ENCODE peak calls at places on chromosomes 5 and 9, in six cellular contexts. S is heart left ventricle, U is lower lobe of right lung, N is tibial nerve, X is endodermal cell, I is mucosa of descending colon. G is an unnamed sample.

GRCh38 chr9:7592321-7593319 is 207.0 kb downstream of the DMAC1 start:
- DNase-seq in N (no peak), S (no peak), I (no peak), X (peak; percentile 51), U (no peak), G (no peak)

GRCh38 chr5:38316544-38317224 is 58.3 kb downstream of the EGFLAM start:
- DNase-seq in X (no peak), N (no peak), I (no peak), U (no peak), S (peak; percentile 36), G (no peak)

GRCh38 chr5:177983763-177984564 is 12.1 kb downstream of the PROP1 start:
- DNase-seq in U (no peak), X (no peak), I (no peak), N (no peak), S (no peak), G (no peak)

GRCh38 chr5:80034559-80034958 is 589 bp upstream of the THBS4 start:
- DNase-seq in U (no peak), X (no peak), N (no peak), S (no peak), I (no peak), G (no peak)

GRCh38 chr9:87039809-87040392 is 92.6 kb upstream of the GAS1 start:
- DNase-seq in U (no peak), S (no peak), X (no peak), I (no peak), N (no peak), G (no peak)

GRCh38 chr9:26324787-26325186 is 567.8 kb downstream of the CAAP1 start:
- DNase-seq in N (no peak), I (no peak), U (no peak), X (no peak), S (no peak), G (no peak)

GRCh38 chr5:83255268-83255667 is 177.9 kb downstream of the XRCC4 start:
- DNase-seq in I (no peak), U (no peak), X (no peak), S (no peak), N (no peak), G (no peak)

GRCh38 chr5:136062563-136063274 is 33.9 kb downstream of the TGFBI start:
- DNase-seq in X (peak; percentile 70), U (no peak), I (no peak), S (no peak), N (no peak), G (no peak)

GRCh38 chr9:133807037-133807436 is 68.9 kb upstream of the SARDH start:
- DNase-seq in I (no peak), U (no peak), S (no peak), N (no peak), X (no peak), G (no peak)

GRCh38 chr5:123157797-123158528 is 68.9 kb downstream of the PRDM6 start:
- DNase-seq in U (no peak), N (no peak), S (no peak), X (no peak), I (no peak), G (no peak)

GRCh38 chr9:136093995-136094881 is 851 bp downstream of the NACC2 start:
- DNase-seq in N (peak; percentile 51), X (peak; percentile 73), I (peak; percentile 77), U (peak; percentile 86), S (peak; percentile 91), G (peak; percentile 26)

GRCh38 chr5:135190345-135191083 is 156.5 kb upstream of the PITX1 start:
- DNase-seq in S (no peak), I (peak; percentile 35), U (no peak), X (no peak), N (no peak), G (no peak)

GRCh38 chr5:34450338-34450737 is 205.8 kb upstream of the RAI14 start:
- DNase-seq in X (no peak), I (no peak), S (no peak), U (no peak), N (no peak), G (no peak)

GRCh38 chr9:127506814-127507750 is 55.8 kb downstream of the LRSAM1 start:
- DNase-seq in U (no peak), S (no peak), X (peak; percentile 42), I (no peak), N (no peak), G (no peak)

GRCh38 chr5:108753877-108754276 is 6.2 kb downstream of the FER start:
- DNase-seq in U (no peak), S (no peak), X (no peak), N (no peak), I (no peak), G (no peak)

GRCh38 chr9:74534847-74535246 is 37.7 kb downstream of the RORB start:
- DNase-seq in X (no peak), U (no peak), N (no peak), I (no peak), S (no peak), G (no peak)

GRCh38 chr5:3429962-3430361 is 165.7 kb upstream of the IRX1 start:
- DNase-seq in U (no peak), S (no peak), X (no peak), N (no peak), I (no peak), G (no peak)

GRCh38 chr5:7856855-7857254 is 5.9 kb upstream of the CFAP90 start:
- DNase-seq in N (no peak), U (no peak), S (no peak), I (no peak), X (peak; percentile 79), G (peak; percentile 37)

GRCh38 chr5:160213537-160213936 is 15.8 kb upstream of the FABP6 start:
- DNase-seq in N (no peak), U (no peak), S (no peak), I (no peak), X (no peak), G (no peak)

GRCh38 chr5:113663879-113664278 is 150.4 kb downstream of the YTHDC2 start:
- DNase-seq in X (peak; percentile 93), S (no peak), N (no peak), I (peak; percentile 55), U (peak; percentile 53), G (peak; percentile 27)

GRCh38 chr9:93223241-93224180 is 39.6 kb downstream of the WNK2 start:
- DNase-seq in X (no peak), N (no peak), I (peak; percentile 74), U (no peak), S (peak; percentile 72), G (no peak)

GRCh38 chr5:54738118-54738972 is 220.8 kb downstream of the SNX18 start:
- DNase-seq in I (peak; percentile 65), N (peak; percentile 51), U (peak; percentile 76), X (no peak), S (peak; percentile 83), G (no peak)

GRCh38 chr9:133642708-133643361 is 6.7 kb downstream of the DBH start:
- DNase-seq in U (no peak), N (no peak), S (no peak), I (no peak), X (no peak), G (no peak)

GRCh38 chr9:87007711-87008360 is 60.5 kb upstream of the GAS1 start:
- DNase-seq in U (no peak), N (no peak), S (no peak), X (no peak), I (no peak), G (no peak)

GRCh38 chr9:93808115-93809029 is 146.8 kb downstream of the BARX1 start:
- DNase-seq in I (no peak), U (no peak), N (no peak), S (no peak), X (no peak), G (no peak)

GRCh38 chr5:93621340-93621872 is 38.4 kb downstream of the NR2F1 start:
- DNase-seq in U (peak; percentile 73), I (peak; percentile 78), X (peak; percentile 89), S (peak; percentile 88), N (peak; percentile 40), G (peak; percentile 79)

GRCh38 chr5:125148706-125149105 is 402.3 kb upstream of the ZNF608 start:
- DNase-seq in I (no peak), U (no peak), N (no peak), X (no peak), S (no peak), G (no peak)

GRCh38 chr9:115517335-115518075 is 399.5 kb upstream of the TNC start:
- DNase-seq in N (no peak), I (no peak), S (no peak), U (no peak), X (no peak), G (no peak)

GRCh38 chr9:110752766-110753165 is 84.2 kb downstream of the MUSK start:
- DNase-seq in N (no peak), U (no peak), S (no peak), X (no peak), I (no peak), G (no peak)

GRCh38 chr5:67010684-67011409 is 185.8 kb downstream of the CD180 start:
- DNase-seq in S (peak; percentile 44), I (peak; percentile 47), N (no peak), X (no peak), U (no peak), G (no peak)
- H3K4me3 ChIP-seq in S (no peak overlapping the region), I (no peak overlapping the region), N (no peak overlapping the region), X (no peak overlapping the region), U (no peak overlapping the region), G (no peak overlapping the region)

DNA sequence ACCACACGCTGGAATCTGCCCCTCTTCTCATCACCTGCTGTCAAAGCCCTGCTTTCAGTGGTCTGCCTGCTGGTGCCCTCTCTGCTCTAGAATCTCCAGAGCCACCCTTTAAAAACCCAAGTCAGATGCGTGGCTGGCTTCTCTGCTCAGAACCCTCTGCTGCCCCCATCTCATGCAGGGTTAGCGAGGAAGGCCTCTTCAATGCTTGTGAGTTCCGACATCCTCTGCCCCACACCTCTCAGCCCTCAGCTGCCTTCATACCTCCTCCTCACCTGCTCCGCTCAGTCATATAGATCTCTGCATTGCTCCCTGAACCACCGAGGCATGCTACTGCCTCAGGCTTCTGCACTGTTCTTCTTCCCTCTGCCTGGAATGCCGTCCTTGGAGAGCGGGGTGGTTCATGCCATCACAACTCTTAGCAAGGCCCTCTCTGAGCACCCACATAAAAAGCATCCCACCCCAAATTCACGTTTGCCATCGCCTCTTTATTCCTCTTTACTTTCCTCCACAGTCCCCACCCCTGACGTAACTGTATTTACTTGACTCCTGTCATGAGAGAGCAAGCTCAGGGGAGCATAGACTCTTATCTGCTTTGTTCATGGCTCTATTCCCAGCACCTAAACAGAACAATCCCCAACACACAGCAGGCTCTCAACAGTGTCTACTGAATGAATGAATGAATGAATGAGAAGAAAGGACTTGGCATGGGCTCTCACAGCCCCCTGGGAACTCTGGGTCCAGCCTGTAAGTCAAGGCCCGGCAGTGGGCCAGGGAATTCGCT is 10.4 kb downstream of the SHB start:
- DNase-seq in S (no peak), X (peak; percentile 58), I (no peak), N (no peak), U (no peak), G (no peak)
- H3K4me1 ChIP-seq in S (peaks cover 92% of the 10 kb centered on the region), X (peaks cover 18% of the 10 kb centered on the region), I (peaks cover 13% of the 10 kb centered on the region), N (no peaks in the 10 kb centered on the region), U (peaks cover 64% of the 10 kb centered on the region), G (peaks cover 8% of the 10 kb centered on the region)

GRCh38 chr5:66972004-66972403 is 224.6 kb downstream of the CD180 start:
- DNase-seq in N (no peak), I (no peak), U (no peak), X (no peak), S (no peak), G (no peak)
- H3K9me3 ChIP-seq in N (no peaks in the 10 kb centered on the region), I (no peaks in the 10 kb centered on the region), U (no peaks in the 10 kb centered on the region), X (no peaks in the 10 kb centered on the region), S (no peaks in the 10 kb centered on the region), G (no peaks in the 10 kb centered on the region)

DNA sequence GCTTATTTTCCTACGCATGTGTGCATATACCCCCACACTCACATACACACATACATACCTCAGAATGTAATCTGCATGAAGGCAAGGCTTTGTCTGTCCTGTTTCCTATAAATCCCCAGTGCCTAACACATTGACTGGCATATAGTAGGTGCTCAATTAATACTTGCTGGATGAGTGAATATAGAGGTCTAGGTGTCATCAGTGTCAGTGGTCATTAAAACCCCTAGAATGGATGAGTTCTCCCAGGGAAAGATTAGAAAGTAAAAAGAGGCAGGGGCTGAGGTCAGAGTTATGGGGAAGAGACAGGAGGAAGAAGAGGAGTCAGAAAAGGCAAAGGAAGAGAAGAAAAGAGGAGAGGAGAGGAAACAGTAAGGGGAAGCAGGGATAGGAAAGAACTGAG is 4.7 kb downstream of the CPLX2 start:
- DNase-seq in I (no peak), X (no peak), N (no peak), U (no peak), S (no peak), G (no peak)
- H3K4me3 ChIP-seq in I (no peak overlapping the region), X (no peak overlapping the region), N (no peak overlapping the region), U (no peak overlapping the region), S (no peak overlapping the region), G (no peak overlapping the region)

G was measured in HAP-1.